ENCODE peak calls at places on chromosome 13, in four cellular contexts. One of them, this sample, is unnamed.
A peak's percentile ranks its signal among the peaks of the same experiment; 100 is the strongest.

GRCh38 chr13:81058916-81059290 is 718.0 kb upstream of the SPRY2 start:
- DNase-seq in RWPE1: peak; percentile 66
- DNase-seq in stimulated activated CD4-positive, alpha-beta T cell treated with anti-CD3 and anti-CD28 coated beads, Interleukin-4, amount 100 ng/mL, for 4 hours: no peak
- DNase-seq in hepatic stellate cell: no peak
- DNase-seq in this sample: no peak

GRCh38 chr13:76019421-76020044 is 383.4 kb downstream of the LMO7 start:
- DNase-seq in RWPE1: no peak
- DNase-seq in stimulated activated CD4-positive, alpha-beta T cell treated with anti-CD3 and anti-CD28 coated beads, Interleukin-4, amount 100 ng/mL, for 4 hours: no peak
- DNase-seq in hepatic stellate cell: no peak
- DNase-seq in this sample: peak; percentile 26

GRCh38 chr13:43786766-43787517 is at the start of gene ENOX1:
- DNase-seq in RWPE1: peak; percentile 28
- DNase-seq in stimulated activated CD4-positive, alpha-beta T cell treated with anti-CD3 and anti-CD28 coated beads, Interleukin-4, amount 100 ng/mL, for 4 hours: peak; percentile 26
- DNase-seq in hepatic stellate cell: peak; percentile 74
- DNase-seq in this sample: peak; percentile 64

GRCh38 chr13:26517931-26518330 is 39.6 kb upstream of the WASF3 start:
- DNase-seq in RWPE1: no peak
- DNase-seq in stimulated activated CD4-positive, alpha-beta T cell treated with anti-CD3 and anti-CD28 coated beads, Interleukin-4, amount 100 ng/mL, for 4 hours: no peak
- DNase-seq in hepatic stellate cell: no peak
- DNase-seq in this sample: no peak

GRCh38 chr13:50810998-50811397 is 32.5 kb downstream of the DLEU7 start:
- DNase-seq in RWPE1: no peak
- DNase-seq in stimulated activated CD4-positive, alpha-beta T cell treated with anti-CD3 and anti-CD28 coated beads, Interleukin-4, amount 100 ng/mL, for 4 hours: no peak
- DNase-seq in hepatic stellate cell: no peak
- DNase-seq in this sample: no peak

GRCh38 chr13:29758591-29759114 is 91.8 kb downstream of the UBL3 start:
- DNase-seq in RWPE1: no peak
- DNase-seq in stimulated activated CD4-positive, alpha-beta T cell treated with anti-CD3 and anti-CD28 coated beads, Interleukin-4, amount 100 ng/mL, for 4 hours: peak; percentile 58
- DNase-seq in hepatic stellate cell: no peak
- DNase-seq in this sample: no peak

GRCh38 chr13:112241288-112241687 is 134.9 kb upstream of the SPACA7 start:
- DNase-seq in RWPE1: no peak
- DNase-seq in stimulated activated CD4-positive, alpha-beta T cell treated with anti-CD3 and anti-CD28 coated beads, Interleukin-4, amount 100 ng/mL, for 4 hours: no peak
- DNase-seq in hepatic stellate cell: no peak
- DNase-seq in this sample: no peak

GRCh38 chr13:28531195-28531955 is 36.4 kb upstream of the FLT1 start:
- DNase-seq in RWPE1: no peak
- DNase-seq in stimulated activated CD4-positive, alpha-beta T cell treated with anti-CD3 and anti-CD28 coated beads, Interleukin-4, amount 100 ng/mL, for 4 hours: no peak
- DNase-seq in hepatic stellate cell: peak; percentile 59
- DNase-seq in this sample: peak; percentile 37

GRCh38 chr13:50303963-50304721 is 288.9 kb downstream of the KCNRG start:
- DNase-seq in RWPE1: no peak
- DNase-seq in stimulated activated CD4-positive, alpha-beta T cell treated with anti-CD3 and anti-CD28 coated beads, Interleukin-4, amount 100 ng/mL, for 4 hours: no peak
- DNase-seq in hepatic stellate cell: no peak
- DNase-seq in this sample: no peak

GRCh38 chr13:112652512-112653458 is 37.1 kb upstream of the ATP11A start:
- DNase-seq in RWPE1: no peak
- DNase-seq in stimulated activated CD4-positive, alpha-beta T cell treated with anti-CD3 and anti-CD28 coated beads, Interleukin-4, amount 100 ng/mL, for 4 hours: no peak
- DNase-seq in hepatic stellate cell: no peak
- DNase-seq in this sample: peak; percentile 9

This sample was measured in SW480.